ENCODE peak calls at places on chromosomes 4 and X, in seven cellular contexts. N, Z, B, H, A, W and X are unnamed samples.

GRCh38 chr4:161714928-161715327 is 448.9 kb downstream of the FSTL5 start:
- DNase-seq in B (no peak), N (no peak), A (no peak), H (no peak), W (no peak), Z (no peak), X (no peak)

GRCh38 chr4:96606451-96606850 is 766.6 kb downstream of the PDHA2 start:
- DNase-seq in W (no peak), A (no peak), Z (no peak), H (no peak), N (no peak), B (no peak), X (no peak)

GRCh38 chr4:56217383-56217890 is 169.9 kb downstream of the AASDH start:
- DNase-seq in A (no peak), W (no peak), H (no peak), N (no peak), B (no peak), Z (no peak), X (no peak)

GRCh38 chrX:139798701-139799100 is 90.7 kb upstream of the MCF2 start:
- DNase-seq in A (no peak), W (no peak), N (no peak), H (no peak), Z (no peak), B (no peak), X (no peak)

GRCh38 chrX:63434665-63435064 is 83.5 kb upstream of the SPIN4 start:
- DNase-seq in Z (peak; percentile 49), A (no peak), N (no peak), H (no peak), B (no peak), W (no peak), X (no peak)

GRCh38 chr4:102535398-102536082 is 34.4 kb downstream of the NFKB1 start:
- DNase-seq in N (no peak), Z (no peak), B (no peak), W (peak; percentile 42), H (peak; percentile 73), A (no peak), X (no peak)

GRCh38 chrX:3415011-3415410 is 68.6 kb upstream of the MXRA5 start:
- DNase-seq in H (no peak), A (no peak), W (no peak), B (no peak), N (no peak), Z (no peak), X (no peak)

GRCh38 chrX:51837926-51838325 is 55.5 kb upstream of the MAGED1 start:
- DNase-seq in N (no peak), Z (peak; percentile 51), W (peak; percentile 6), H (no peak), A (peak; percentile 80), B (no peak), X (no peak)

GRCh38 chrX:71989768-71990167 is 79.1 kb downstream of the NHSL2 start:
- DNase-seq in B (no peak), H (no peak), Z (peak; percentile 1), W (peak; percentile 59), A (no peak), N (no peak), X (no peak)

GRCh38 chrX:111445485-111445884 is 33.5 kb upstream of the DCX start:
- DNase-seq in W (peak; percentile 17), B (no peak), H (peak; percentile 33), A (no peak), N (no peak), Z (no peak), X (no peak)

GRCh38 chrX:6382284-6382683 is 152.6 kb downstream of the VCX3A start:
- DNase-seq in W (no peak), H (no peak), Z (no peak), N (no peak), B (no peak), A (no peak), X (no peak)